ENCODE peak calls at places on chromosomes 3 and 15, in four cellular contexts. One of them, this sample, is unnamed.

GRCh38 chr15:39232512-39232911 is 348.4 kb upstream of the THBS1 start:
- DNase-seq in K562: no peak
- DNase-seq in SK-N-SH: peak
- DNase-seq in HepG2: no peak
- DNase-seq in this sample: no peak

GRCh38 chr15:50119063-50119700 is at the start of gene ATP8B4:
- DNase-seq in SK-N-SH: no peak
- DNase-seq in K562: no peak
- DNase-seq in HepG2: no peak
- DNase-seq in this sample: no peak

GRCh38 chr3:188185717-188186236 is 31.8 kb downstream of the LPP start:
- DNase-seq in SK-N-SH: no peak
- DNase-seq in HepG2: peak
- DNase-seq in K562: no peak
- DNase-seq in this sample: no peak

GRCh38 chr15:37142371-37142770 is 42.0 kb upstream of the MEIS2 start:
- DNase-seq in SK-N-SH: no peak
- DNase-seq in HepG2: no peak
- DNase-seq in K562: no peak
- DNase-seq in this sample: no peak

GRCh38 chr15:76576526-76577279 is 240.1 kb downstream of the ISL2 start:
- DNase-seq in SK-N-SH: no peak
- DNase-seq in HepG2: peak
- DNase-seq in K562: no peak
- DNase-seq in this sample: no peak

GRCh38 chr3:15527031-15527459 is 5.5 kb upstream of the COLQ start:
- DNase-seq in HepG2: peak
- DNase-seq in SK-N-SH: peak
- DNase-seq in K562: peak
- DNase-seq in this sample: no peak

GRCh38 chr3:179166561-179167201 is 18.5 kb downstream of the PIK3CA start:
- DNase-seq in HepG2: no peak
- DNase-seq in K562: no peak
- DNase-seq in SK-N-SH: no peak
- DNase-seq in this sample: no peak

GRCh38 chr3:58639001-58639400 is 27.6 kb downstream of the FAM3D start:
- DNase-seq in SK-N-SH: no peak
- DNase-seq in K562: no peak
- DNase-seq in HepG2: no peak
- DNase-seq in this sample: no peak

GRCh38 chr3:193870376-193871092 is 265.4 kb upstream of the HES1 start:
- DNase-seq in HepG2: no peak
- DNase-seq in SK-N-SH: no peak
- DNase-seq in K562: no peak
- DNase-seq in this sample: no peak

GRCh38 chr3:129686941-129687340 is 80.5 kb upstream of the PLXND1 start:
- DNase-seq in K562: peak
- DNase-seq in SK-N-SH: no peak
- DNase-seq in HepG2: peak
- DNase-seq in this sample: no peak

GRCh38 chr15:38127306-38127731 is 125.3 kb upstream of the SPRED1 start:
- DNase-seq in K562: no peak
- DNase-seq in HepG2: no peak
- DNase-seq in SK-N-SH: no peak
- DNase-seq in this sample: peak

GRCh38 chr3:141262306-141262705 is 30.7 kb downstream of the PXYLP1 start:
- DNase-seq in K562: no peak
- DNase-seq in HepG2: no peak
- DNase-seq in SK-N-SH: no peak
- DNase-seq in this sample: no peak

GRCh38 chr3:76410762-76411281 is 625.5 kb upstream of the ZNF717 start:
- DNase-seq in SK-N-SH: no peak
- DNase-seq in K562: no peak
- DNase-seq in HepG2: no peak
- DNase-seq in this sample: no peak

GRCh38 chr15:69531302-69532027 is 78.8 kb downstream of the RPLP1 start:
- DNase-seq in HepG2: no peak
- DNase-seq in SK-N-SH: no peak
- DNase-seq in K562: no peak
- DNase-seq in this sample: no peak

GRCh38 chr3:81761904-81762565 is 590 bp upstream of the GBE1 start:
- DNase-seq in HepG2: no peak
- DNase-seq in K562: no peak
- DNase-seq in SK-N-SH: no peak
- DNase-seq in this sample: no peak

GRCh38 chr3:170054204-170054603 is 16.4 kb downstream of the GPR160 start:
- DNase-seq in HepG2: no peak
- DNase-seq in K562: no peak
- DNase-seq in SK-N-SH: no peak
- DNase-seq in this sample: no peak

GRCh38 chr3:127787966-127788365 is 34.3 kb downstream of the MGLL start:
- DNase-seq in K562: no peak
- DNase-seq in SK-N-SH: no peak
- DNase-seq in HepG2: no peak
- DNase-seq in this sample: no peak

GRCh38 chr3:126493731-126494130 is 18.0 kb upstream of the ZXDC start:
- DNase-seq in HepG2: no peak
- DNase-seq in SK-N-SH: no peak
- DNase-seq in K562: no peak
- DNase-seq in this sample: no peak

GRCh38 chr3:58214484-58215316 is 3.9 kb upstream of the DNASE1L3 start:
- DNase-seq in K562: no peak
- DNase-seq in SK-N-SH: no peak
- DNase-seq in HepG2: no peak
- DNase-seq in this sample: no peak

GRCh38 chr3:128413413-128414205 is 53.1 kb downstream of the DNAJB8 start:
- DNase-seq in SK-N-SH: no peak
- DNase-seq in HepG2: no peak
- DNase-seq in K562: peak
- DNase-seq in this sample: no peak

GRCh38 chr15:78228356-78228996 is 5.9 kb downstream of the ACSBG1 start:
- DNase-seq in HepG2: no peak
- DNase-seq in SK-N-SH: no peak
- DNase-seq in K562: no peak
- DNase-seq in this sample: no peak

GRCh38 chr3:124997303-124998246 is 58.2 kb downstream of the HEG1 start:
- DNase-seq in K562: no peak
- DNase-seq in HepG2: no peak
- DNase-seq in SK-N-SH: peak
- DNase-seq in this sample: no peak

GRCh38 chr3:126509565-126510322 is 7.8 kb downstream of the UROC1 start:
- DNase-seq in SK-N-SH: no peak
- DNase-seq in HepG2: no peak
- DNase-seq in K562: no peak
- DNase-seq in this sample: no peak

GRCh38 chr15:70535071-70535954 is 228.0 kb downstream of the UACA start:
- DNase-seq in HepG2: no peak
- DNase-seq in K562: no peak
- DNase-seq in SK-N-SH: no peak
- DNase-seq in this sample: no peak

GRCh38 chr3:61961882-61962281 is 400.5 kb downstream of the PTPRG start:
- DNase-seq in HepG2: no peak
- DNase-seq in K562: no peak
- DNase-seq in SK-N-SH: no peak
- DNase-seq in this sample: no peak

GRCh38 chr3:195072916-195073564 is 197.9 kb downstream of the XXYLT1 start:
- DNase-seq in K562: no peak
- DNase-seq in SK-N-SH: no peak
- DNase-seq in HepG2: no peak
- DNase-seq in this sample: no peak

GRCh38 chr15:52294881-52295420 is 653 bp downstream of the MYO5C start:
- DNase-seq in K562: no peak
- DNase-seq in HepG2: peak
- DNase-seq in SK-N-SH: peak
- DNase-seq in this sample: no peak

GRCh38 chr15:73564255-73564654 is 68.9 kb downstream of the NPTN start:
- DNase-seq in SK-N-SH: no peak
- DNase-seq in K562: peak
- DNase-seq in HepG2: no peak
- DNase-seq in this sample: peak

GRCh38 chr15:25545017-25545416 is 106.2 kb upstream of the UBE3A start:
- DNase-seq in K562: no peak
- DNase-seq in HepG2: no peak
- DNase-seq in SK-N-SH: no peak
- DNase-seq in this sample: no peak

GRCh38 chr15:34338347-34338746 is 766 bp upstream of the SLC12A6 start:
- DNase-seq in SK-N-SH: no peak
- DNase-seq in HepG2: no peak
- DNase-seq in K562: no peak
- DNase-seq in this sample: no peak

GRCh38 chr15:34341922-34342736 is 807 bp downstream of the NOP10 start:
- DNase-seq in K562: no peak
- DNase-seq in SK-N-SH: no peak
- DNase-seq in HepG2: no peak
- DNase-seq in this sample: no peak

GRCh38 chr15:34337557-34338306 is at the start of gene SLC12A6:
- DNase-seq in K562: peak
- DNase-seq in HepG2: peak
- DNase-seq in SK-N-SH: peak
- DNase-seq in this sample: peak

GRCh38 chr15:34347951-34348638 is 5.0 kb downstream of the NUTM1 start:
- DNase-seq in HepG2: no peak
- DNase-seq in K562: no peak
- DNase-seq in SK-N-SH: no peak
- DNase-seq in this sample: no peak

GRCh38 chr15:34342737-34343575 is at the start of the genes NOP10 and NUTM1:
- DNase-seq in SK-N-SH: peak
- DNase-seq in HepG2: peak
- DNase-seq in K562: peak
- DNase-seq in this sample: peak
- TF ChIP-seq ELF1 in SK-N-SH: peak
- TF ChIP-seq ELF1 in HepG2: peak
- TF ChIP-seq ELF1 in K562: peak
- TF ChIP-seq ELF1 in this sample: peak

GRCh38 chr15:88877906-88878305 is 17.4 kb downstream of the HAPLN3 start:
- DNase-seq in SK-N-SH: no peak
- DNase-seq in HepG2: no peak
- DNase-seq in K562: no peak
- DNase-seq in this sample: no peak

GRCh38 chr15:88881781-88882180 is 13.6 kb downstream of the HAPLN3 start:
- DNase-seq in HepG2: no peak
- DNase-seq in K562: no peak
- DNase-seq in SK-N-SH: no peak
- DNase-seq in this sample: no peak

GRCh38 chr15:88878720-88879184 is 16.6 kb downstream of the HAPLN3 start:
- DNase-seq in HepG2: peak
- DNase-seq in K562: peak
- DNase-seq in SK-N-SH: peak
- DNase-seq in this sample: no peak

GRCh38 chr15:88882745-88883144 is 12.6 kb downstream of the HAPLN3 start:
- DNase-seq in HepG2: no peak
- DNase-seq in K562: no peak
- DNase-seq in SK-N-SH: no peak
- DNase-seq in this sample: no peak

DNA sequence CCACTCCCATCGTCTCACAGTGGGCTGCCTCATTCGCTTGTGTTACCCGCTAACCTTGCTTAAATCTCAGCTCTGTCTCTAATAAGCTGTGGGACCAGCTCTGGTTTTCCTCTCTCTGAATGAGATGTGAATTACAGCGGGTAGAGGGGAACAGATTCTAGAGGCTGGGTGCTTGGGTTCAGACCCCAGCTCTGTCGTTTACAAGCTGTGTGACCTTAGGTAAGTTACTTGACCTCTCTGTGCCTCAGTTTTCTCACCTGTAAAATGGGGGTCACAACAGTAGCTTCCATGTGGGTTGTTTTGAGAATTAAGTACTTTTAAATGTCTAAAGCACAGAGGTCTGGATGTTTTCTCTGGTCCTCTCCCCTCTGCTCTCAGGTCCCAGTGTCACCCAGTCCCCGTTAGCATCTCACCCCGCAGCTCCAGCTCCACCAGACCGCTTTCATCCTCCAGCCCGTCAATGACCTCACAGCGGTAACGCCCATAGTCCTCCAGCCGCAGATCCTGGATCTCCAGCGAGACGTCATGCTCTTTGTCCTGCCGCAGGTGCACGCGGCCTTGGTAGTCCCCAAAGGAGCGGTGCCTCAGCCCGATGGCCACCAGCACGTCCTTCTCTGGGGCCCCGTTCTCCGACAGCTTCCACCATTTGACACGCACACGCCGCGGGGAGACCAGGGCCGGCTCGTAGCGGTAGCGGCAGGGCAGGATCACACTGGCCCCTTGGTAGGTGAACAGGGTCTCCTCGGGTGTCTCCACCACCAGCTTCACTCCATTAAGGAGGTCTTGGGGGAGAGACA is 14.2 kb downstream of the HAPLN3 start:
- DNase-seq in HepG2: no peak
- DNase-seq in SK-N-SH: no peak
- DNase-seq in K562: no peak
- DNase-seq in this sample: no peak
- TF ChIP-seq REST in HepG2: no peak
- TF ChIP-seq REST in SK-N-SH: no peak
- TF ChIP-seq REST in K562: no peak
- TF ChIP-seq REST in this sample: no peak

DNA sequence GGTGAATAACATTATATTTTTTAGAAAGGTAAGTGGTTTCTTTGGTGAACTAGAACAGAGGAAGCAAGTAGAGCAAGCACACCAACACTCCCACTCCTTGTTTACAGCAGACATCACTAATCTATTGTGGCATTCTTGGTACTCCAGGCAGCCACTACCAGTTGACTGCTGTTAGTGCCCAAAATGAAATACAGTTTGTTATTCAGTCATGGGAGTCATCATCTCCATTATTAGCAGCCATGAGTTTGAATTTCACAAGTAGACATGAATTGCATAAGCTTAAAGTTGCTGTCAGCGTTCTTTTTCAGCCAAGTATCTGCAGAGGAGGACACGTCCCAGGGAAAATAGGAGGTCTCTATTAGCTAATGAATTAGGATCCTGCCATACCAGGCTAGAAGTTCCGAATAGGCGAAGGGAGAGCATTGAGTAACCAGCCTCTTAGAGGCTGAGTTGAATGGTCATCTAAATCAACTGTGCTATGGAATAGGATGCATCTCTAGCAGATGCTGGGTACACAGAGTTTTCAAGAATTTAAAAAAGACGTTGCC is 252.7 kb upstream of the ICE2 start:
- DNase-seq in K562: no peak
- DNase-seq in SK-N-SH: no peak
- DNase-seq in HepG2: no peak
- DNase-seq in this sample: no peak
- TF ChIP-seq ELF1 in K562: no peak
- TF ChIP-seq ELF1 in SK-N-SH: no peak
- TF ChIP-seq ELF1 in HepG2: no peak
- TF ChIP-seq ELF1 in this sample: no peak

GRCh38 chr3:94896994-94897393 is 834.1 kb downstream of the NSUN3 start:
- DNase-seq in K562: no peak
- DNase-seq in SK-N-SH: no peak
- DNase-seq in HepG2: no peak
- DNase-seq in this sample: no peak
- TF ChIP-seq REST in K562: no peak
- TF ChIP-seq REST in SK-N-SH: no peak
- TF ChIP-seq REST in HepG2: no peak
- TF ChIP-seq REST in this sample: no peak

This sample was measured in HCT116.